ENCODE peak calls at places on chromosome 11, in ten cellular contexts. P is aorta; O is HCEC 1CT; R is AG04450; Q is fibroblast of pulmonary artery; M is NCI-H2171; C is activated T-cell treated with anti-CD3 and anti-CD28 coated beads, Interleukin-2, amount 50 U/mL, for 4 hours; D is hippocampal formation; W is NCI-H2081; V is NCI-H1930. T is an unnamed sample.

GRCh38 chr11:133946541-133947297 is 10.0 kb downstream of the IGSF9B start:
- DNase-seq in O (no peak), Q (no peak), P (peak; percentile 86), V (no peak), W (peak; percentile 79), C (no peak), R (no peak), M (peak; percentile 33), D (no peak), T (no peak)

GRCh38 chr11:44607324-44607962 is 42.0 kb downstream of the CD82 start:
- DNase-seq in P (no peak), C (no peak), M (no peak), Q (no peak), W (no peak), O (peak; percentile 45), R (no peak), V (no peak), D (no peak), T (no peak)

GRCh38 chr11:4006946-4007680 is 87.5 kb upstream of the RRM1 start:
- DNase-seq in O (no peak), D (no peak), M (no peak), P (no peak), V (no peak), R (no peak), Q (no peak), C (no peak), W (no peak), T (no peak)

GRCh38 chr11:119643212-119643877 is 85.7 kb downstream of the NECTIN1 start:
- DNase-seq in M (no peak), W (no peak), R (no peak), O (no peak), C (no peak), P (no peak), D (no peak), V (no peak), Q (no peak), T (no peak)

GRCh38 chr11:19673924-19674390 is 38.7 kb upstream of the NAV2 start:
- DNase-seq in P (peak; percentile 93), W (no peak), C (no peak), Q (peak; percentile 25), M (no peak), V (no peak), O (no peak), D (peak; percentile 25), R (no peak), T (no peak)

GRCh38 chr11:109734602-109735001 is 312.6 kb downstream of the C11orf87 start:
- DNase-seq in C (no peak), D (no peak), V (no peak), W (no peak), M (no peak), P (no peak), R (no peak), O (peak; percentile 56), Q (peak; percentile 5), T (no peak)

GRCh38 chr11:68204402-68204801 is 8.7 kb downstream of the KMT5B start:
- DNase-seq in W (no peak), M (no peak), O (no peak), R (no peak), C (no peak), D (no peak), V (no peak), P (no peak), Q (no peak), T (no peak)

GRCh38 chr11:46865340-46865739 is 19.3 kb upstream of the CKAP5 start:
- DNase-seq in R (peak; percentile 75), M (no peak), C (no peak), O (peak; percentile 65), W (no peak), Q (peak; percentile 81), P (no peak), V (no peak), D (no peak), T (no peak)

GRCh38 chr11:12289667-12290476 is 87.5 kb upstream of the PARVA start:
- DNase-seq in W (no peak), V (no peak), P (no peak), O (no peak), R (no peak), M (no peak), Q (no peak), D (no peak), C (no peak), T (no peak)

GRCh38 chr11:69337211-69337721 is 43.3 kb downstream of the MYEOV start:
- DNase-seq in P (no peak), V (no peak), C (peak; percentile 42), M (no peak), O (peak; percentile 41), R (peak; percentile 74), W (no peak), D (no peak), Q (no peak), T (no peak)

GRCh38 chr11:14190992-14191773 is 167.8 kb downstream of the RRAS2 start:
- DNase-seq in O (no peak), D (no peak), W (no peak), P (no peak), R (no peak), Q (no peak), C (no peak), M (no peak), V (no peak), T (no peak)

GRCh38 chr11:117490019-117490679 is 162.5 kb downstream of the CEP164 start:
- DNase-seq in O (no peak), Q (no peak), R (no peak), C (no peak), M (no peak), P (no peak), V (no peak), D (no peak), W (no peak), T (no peak)

GRCh38 chr11:75966546-75967287 is 151.7 kb downstream of the UVRAG start:
- DNase-seq in W (no peak), D (no peak), Q (peak; percentile 93), V (no peak), O (peak; percentile 91), C (no peak), R (peak; percentile 36), M (no peak), P (no peak), T (peak; percentile 5)

GRCh38 chr11:110011595-110011994 is 81.6 kb upstream of the ZC3H12C start:
- DNase-seq in W (no peak), D (no peak), P (no peak), C (no peak), R (no peak), M (no peak), O (no peak), V (no peak), Q (no peak), T (no peak)

GRCh38 chr11:102244681-102245409 is 72.4 kb upstream of the BIRC3 start:
- DNase-seq in Q (peak; percentile 51), C (no peak), O (peak; percentile 84), P (no peak), W (no peak), V (no peak), M (no peak), D (no peak), R (no peak), T (no peak)

GRCh38 chr11:13152264-13152663 is 125.3 kb upstream of the BMAL1 start:
- DNase-seq in P (no peak), R (no peak), Q (no peak), D (no peak), V (no peak), C (no peak), W (no peak), O (no peak), M (no peak), T (no peak)

GRCh38 chr11:64036081-64037026 is 623 bp downstream of the FLRT1 start:
- DNase-seq in P (peak; percentile 87), D (no peak), M (peak; percentile 47), V (no peak), W (peak; percentile 25), Q (peak; percentile 16), C (no peak), R (no peak), O (peak; percentile 29), T (no peak)

GRCh38 chr11:71384561-71384960 is 63.6 kb downstream of the DHCR7 start:
- DNase-seq in C (no peak), D (no peak), P (no peak), Q (no peak), W (no peak), R (no peak), O (no peak), V (no peak), M (no peak), T (no peak)

GRCh38 chr11:132312616-132313210 is 942.3 kb downstream of the NTM start:
- DNase-seq in O (peak; percentile 4), D (no peak), Q (peak; percentile 35), M (no peak), C (no peak), V (peak; percentile 36), R (no peak), W (peak; percentile 37), P (no peak), T (no peak)

GRCh38 chr11:69878927-69879733 is 59.9 kb upstream of the FGF3 start:
- DNase-seq in V (no peak), D (no peak), C (no peak), M (no peak), Q (no peak), R (no peak), W (no peak), P (no peak), O (no peak), T (no peak)

GRCh38 chr11:10666556-10666955 is 27.0 kb downstream of the IRAG1 start:
- DNase-seq in C (no peak), O (peak; percentile 65), P (no peak), R (no peak), D (no peak), W (no peak), M (no peak), V (no peak), Q (no peak), T (no peak)

GRCh38 chr11:77150836-77151235 is 22.8 kb downstream of the MYO7A start:
- DNase-seq in D (no peak), W (no peak), V (no peak), Q (no peak), O (no peak), R (no peak), P (no peak), C (no peak), M (no peak), T (no peak)

GRCh38 chr11:15075162-15075526 is 1.8 kb downstream of the CALCB start:
- DNase-seq in R (no peak), Q (no peak), W (no peak), D (no peak), C (no peak), M (no peak), O (no peak), P (no peak), V (no peak), T (no peak)

GRCh38 chr11:88193278-88193677 is 18.0 kb upstream of the RAB38 start:
- DNase-seq in P (no peak), Q (no peak), R (no peak), O (no peak), D (no peak), V (no peak), M (no peak), W (no peak), C (no peak), T (no peak)

GRCh38 chr11:64727131-64727530 is 4.1 kb upstream of the NRXN2 start:
- DNase-seq in R (no peak), C (no peak), P (no peak), V (no peak), D (no peak), W (no peak), M (no peak), O (no peak), Q (no peak), T (no peak)

GRCh38 chr11:44363116-44363515 is 53.2 kb upstream of the ALX4 start:
- DNase-seq in P (no peak), D (no peak), R (no peak), M (no peak), W (no peak), V (no peak), Q (no peak), O (no peak), C (no peak), T (no peak)

GRCh38 chr11:35487532-35488078 is 37.8 kb downstream of the PAMR1 start:
- DNase-seq in W (peak; percentile 43), O (peak; percentile 68), D (no peak), M (no peak), P (no peak), Q (peak; percentile 79), C (no peak), V (peak; percentile 50), R (no peak), T (peak; percentile 19)

GRCh38 chr11:3877252-3878035 is 22.0 kb downstream of the STIM1 start:
- DNase-seq in O (no peak), R (no peak), D (no peak), M (no peak), Q (no peak), P (no peak), C (no peak), V (no peak), W (no peak), T (no peak)

T was measured in keratinocyte.